ENCODE peak calls at places on chromosomes 1 and 21, in nine cellular contexts. W is cardiac fibroblast, B is tibial artery, I is BJ, D is mammary epithelial cell, T is transverse colon, R is choroid plexus epithelial cell, N is pancreas, J is heart right ventricle. L is an unnamed sample.

GRCh38 chr1:3030663-3031381 is 9.6 kb downstream of the ACTRT2 start:
- DNase-seq in B (peak; percentile 59), I (no peak), W (no peak), R (no peak), J (no peak), N (peak; percentile 40), D (no peak), T (no peak), L (no peak)

GRCh38 chr1:31764307-31765040 is at the start of gene ADGRB2:
- DNase-seq in N (peak; percentile 73), R (no peak), D (no peak), B (no peak), T (no peak), W (no peak), J (no peak), I (no peak), L (no peak)

GRCh38 chr21:41846536-41846935 is 32.6 kb downstream of the PRDM15 start:
- DNase-seq in T (no peak), W (no peak), D (no peak), R (no peak), N (no peak), B (no peak), J (no peak), I (no peak), L (no peak)

GRCh38 chr1:109650609-109651008 is 5.3 kb upstream of the GSTM4 start:
- DNase-seq in D (no peak), T (no peak), W (peak; percentile 62), N (no peak), J (no peak), B (no peak), R (no peak), I (no peak), L (peak; percentile 15)

GRCh38 chr1:85952460-85952859 is 204.1 kb downstream of the COL24A1 start:
- DNase-seq in R (peak; percentile 6), W (no peak), I (no peak), J (no peak), B (no peak), T (no peak), D (no peak), N (no peak), L (no peak)

GRCh38 chr1:151887028-151887427 is 22.3 kb downstream of the THEM4 start:
- DNase-seq in J (no peak), R (peak; percentile 53), D (peak; percentile 94), I (no peak), W (peak; percentile 94), T (no peak), B (no peak), N (no peak), L (peak; percentile 89)

GRCh38 chr1:40664791-40665190 is 691 bp downstream of the RIMS3 start:
- DNase-seq in R (no peak), I (no peak), J (no peak), D (no peak), B (no peak), W (no peak), N (no peak), T (no peak), L (no peak)

GRCh38 chr1:41350055-41350378 is 11.2 kb upstream of the FOXO6 start:
- DNase-seq in R (no peak), I (no peak), N (no peak), B (no peak), D (no peak), J (no peak), T (no peak), W (no peak), L (no peak)

GRCh38 chr1:147622731-147623130 is 47.6 kb downstream of the ACP6 start:
- DNase-seq in B (no peak), T (no peak), R (peak; percentile 65), J (no peak), D (peak; percentile 11), W (peak; percentile 22), I (no peak), N (no peak), L (no peak)

GRCh38 chr1:9500756-9501754 is 38.2 kb upstream of the SLC25A33 start:
- DNase-seq in D (no peak), W (no peak), R (no peak), T (no peak), I (no peak), J (no peak), N (no peak), B (no peak), L (no peak)

GRCh38 chr1:77847621-77848080 is 40.8 kb upstream of the NEXN start:
- DNase-seq in W (no peak), J (no peak), I (no peak), N (no peak), R (no peak), B (no peak), T (no peak), D (no peak), L (no peak)

GRCh38 chr21:21137986-21138385 is 139.8 kb downstream of the NCAM2 start:
- DNase-seq in D (no peak), T (no peak), R (peak; percentile 74), N (no peak), J (no peak), W (peak; percentile 60), I (no peak), B (no peak), L (no peak)

GRCh38 chr1:37718901-37719571 is 26.7 kb downstream of the CDCA8 start:
- DNase-seq in I (no peak), W (no peak), D (peak; percentile 42), R (no peak), N (no peak), B (peak; percentile 38), J (no peak), T (no peak), L (peak; percentile 80)

GRCh38 chr1:87091425-87091824 is 177.0 kb downstream of the HS2ST1 start:
- DNase-seq in N (no peak), W (no peak), D (no peak), R (no peak), T (no peak), J (no peak), I (no peak), B (no peak), L (no peak)

GRCh38 chr1:224720216-224720615 is 104.1 kb downstream of the CNIH3 start:
- DNase-seq in I (no peak), N (no peak), T (no peak), J (no peak), D (no peak), R (no peak), W (no peak), B (no peak), L (no peak)

GRCh38 chr1:18353992-18354391 is 126.7 kb upstream of the KLHDC7A start:
- DNase-seq in J (no peak), W (no peak), N (no peak), B (no peak), R (no peak), T (no peak), D (no peak), I (no peak), L (no peak)

GRCh38 chr1:231053493-231054162 is 13.6 kb upstream of the FAM89A start:
- DNase-seq in J (no peak), D (no peak), R (peak; percentile 87), N (no peak), W (peak; percentile 19), T (peak; percentile 33), I (peak; percentile 18), B (no peak), L (no peak)
- H3K4me3 ChIP-seq in J (no peak overlapping the region), D (no peak overlapping the region), R (no peak overlapping the region), N (no peak overlapping the region), W (no peak overlapping the region), T (peak overlapping the region; percentile 15), I (no peak overlapping the region), B (no peak overlapping the region), L (no peak overlapping the region)

DNA sequence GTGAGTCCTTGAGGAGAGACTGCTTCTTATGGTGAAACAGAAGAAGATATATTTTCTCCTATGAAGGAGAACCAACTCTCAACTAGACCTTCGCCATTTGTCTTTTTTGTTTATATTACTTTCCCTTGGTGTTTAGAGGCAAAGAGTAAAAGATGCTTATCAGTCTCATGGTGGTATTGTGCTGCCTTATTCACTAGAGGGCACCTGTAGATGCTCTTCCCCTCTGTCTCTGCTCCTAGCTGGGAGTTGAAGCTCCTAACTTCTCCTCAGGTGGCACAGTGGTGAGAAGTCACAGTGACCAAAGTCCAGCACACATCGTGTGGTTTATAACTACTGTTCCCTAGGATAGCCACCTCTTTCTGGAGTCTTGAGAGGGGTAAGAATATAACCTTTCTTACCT is 1359.6 kb downstream of the PLA2G4A start:
- DNase-seq in B (no peak), T (no peak), W (no peak), N (no peak), I (no peak), R (peak; percentile 2), D (no peak), J (no peak), L (no peak)
- TF ChIP-seq CTCF in B (no peak), T (no peak), W (no peak), N (no peak), I (no peak), R (peak; percentile 17), D (no peak), J (no peak), L (no peak)

DNA sequence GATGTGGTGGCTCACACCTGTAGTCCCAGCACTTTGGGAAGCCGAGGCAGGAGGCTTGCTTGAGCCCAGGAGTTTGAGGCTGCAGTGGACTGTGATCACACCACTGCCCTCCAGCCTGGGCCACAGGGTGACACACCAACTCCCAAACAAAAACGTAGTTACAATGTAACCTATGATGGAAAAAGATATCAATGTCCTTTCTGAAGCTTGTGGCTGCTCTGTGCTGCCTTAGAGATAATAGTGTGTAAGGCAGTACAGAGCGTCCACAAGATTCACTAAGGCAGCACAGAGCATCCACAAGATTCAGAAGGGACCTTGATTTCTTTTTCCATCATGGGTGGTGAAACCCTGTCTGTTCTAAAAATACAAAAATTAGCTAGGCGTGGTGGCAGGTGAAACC is 42.5 kb downstream of the ACTN2 start:
- DNase-seq in I (no peak), J (no peak), T (no peak), N (no peak), R (no peak), D (no peak), W (no peak), B (no peak), L (no peak)
- H3K4me3 ChIP-seq in I (no peak overlapping the region), J (no peak overlapping the region), T (no peak overlapping the region), N (no peak overlapping the region), R (no peak overlapping the region), D (no peak overlapping the region), W (no peak overlapping the region), B (no peak overlapping the region), L (no peak overlapping the region)

GRCh38 chr21:16457498-16457897 is 727.7 kb downstream of the USP25 start:
- DNase-seq in J (no peak), I (no peak), W (no peak), T (no peak), D (no peak), N (no peak), B (no peak), R (no peak), L (no peak)

GRCh38 chr21:16455526-16455925 is 725.7 kb downstream of the USP25 start:
- DNase-seq in I (no peak), N (no peak), W (no peak), B (no peak), T (no peak), R (no peak), J (no peak), D (no peak), L (no peak)

GRCh38 chr21:16455978-16456377 is 726.2 kb downstream of the USP25 start:
- DNase-seq in D (no peak), W (no peak), B (no peak), R (peak; percentile 33), N (no peak), J (no peak), I (no peak), T (no peak), L (no peak)

DNA sequence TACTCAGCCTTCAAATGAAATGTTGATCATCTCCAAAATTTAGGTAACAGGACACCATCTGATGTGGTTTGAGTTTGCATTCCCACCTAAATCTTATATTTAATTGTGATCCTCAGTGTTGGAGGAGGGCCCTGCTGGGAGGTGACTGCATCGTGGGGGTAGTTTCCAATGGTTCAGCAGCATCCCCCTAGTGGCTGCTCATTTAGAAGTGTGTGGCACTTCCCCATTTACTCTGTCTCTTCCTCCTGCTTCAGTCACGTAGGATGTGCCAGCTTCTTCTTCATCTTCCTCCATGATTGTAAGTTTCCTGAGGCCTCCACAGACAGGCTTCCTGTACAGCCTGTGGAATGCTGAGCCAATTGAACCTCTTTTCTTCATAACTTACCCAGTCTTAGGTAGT is 731.2 kb downstream of the USP25 start:
- DNase-seq in W (no peak), D (no peak), B (no peak), J (no peak), N (no peak), I (no peak), R (no peak), T (no peak), L (no peak)
- TF ChIP-seq CTCF in W (peak; percentile 18), D (no peak), B (no peak), J (no peak), N (no peak), I (no peak), R (peak; percentile 12), T (no peak), L (no peak)